ENCODE peak calls at places on chromosomes 16 and 17, in six cellular contexts. G is iPS-NIHi11; C is progenitor cell of endocrine pancreas; L is stimulated activated CD8-positive, alpha-beta memory T cell treated with anti-CD3 and anti-CD28 coated beads, Interleukin-15, amount 100 ng/mL, for 4 hours; P is stimulated activated CD4-positive, alpha-beta T cell treated with anti-CD3 and anti-CD28 coated beads, TNF-alpha, amount 100 ng/mL, for 4 hours; J is mammary epithelial cell. V is an unnamed sample.

GRCh38 chr17:12959441-12959840 is 58.4 kb downstream of the ELAC2 start:
- DNase-seq in G (no peak), J (no peak), L (no peak), C (no peak), P (no peak), V (peak)

GRCh38 chr17:41917957-41918391 is 777 bp downstream of the ACLY start:
- DNase-seq in G (no peak), J (peak), C (peak), P (peak), L (peak), V (no peak)

GRCh38 chr17:78140169-78141051 is 5.8 kb upstream of the C17orf99 start:
- DNase-seq in C (peak), P (peak), L (peak), G (peak), J (peak), V (peak)

GRCh38 chr16:53007095-53007494 is 45.6 kb downstream of the CHD9NB start:
- DNase-seq in P (no peak), C (no peak), L (no peak), G (no peak), J (no peak), V (no peak)

GRCh38 chr17:75854881-75855309 is 240 bp downstream of the WBP2 start:
- DNase-seq in G (peak), C (no peak), P (no peak), J (no peak), L (no peak), V (no peak)

GRCh38 chr17:19713901-19714361 is 2.5 kb downstream of the SLC47A2 start:
- DNase-seq in P (no peak), G (no peak), L (no peak), C (no peak), J (no peak), V (no peak)

GRCh38 chr16:15958703-15959348 is 9.4 kb downstream of the ABCC1 start:
- DNase-seq in J (no peak), G (no peak), P (no peak), C (no peak), L (no peak), V (no peak)

GRCh38 chr17:76872221-76872873 is 4.1 kb downstream of the MGAT5B start:
- DNase-seq in G (no peak), J (peak), C (no peak), L (no peak), P (no peak), V (peak)

GRCh38 chr16:25875956-25876608 is 184.3 kb downstream of the HS3ST4 start:
- DNase-seq in L (no peak), G (no peak), J (no peak), C (no peak), P (no peak), V (no peak)

GRCh38 chr16:81518439-81518757 is 73.8 kb downstream of the CMIP start:
- DNase-seq in P (no peak), G (no peak), J (no peak), C (no peak), L (no peak), V (no peak)

GRCh38 chr17:76268015-76268749 is 3.0 kb downstream of the UBALD2 start:
- DNase-seq in J (peak), G (no peak), P (peak), L (peak), C (no peak), V (peak)

GRCh38 chr16:55835578-55835977 is 2.7 kb upstream of the CES1 start:
- DNase-seq in C (no peak), G (no peak), L (no peak), P (no peak), J (no peak), V (no peak)

GRCh38 chr17:8369944-8370343 is 6.6 kb downstream of the KRABD2 start:
- DNase-seq in L (no peak), C (no peak), P (no peak), G (no peak), J (no peak), V (no peak)

GRCh38 chr17:2598166-2598565 is 4.7 kb downstream of the PAFAH1B1 start:
- DNase-seq in J (peak), C (no peak), G (no peak), P (no peak), L (no peak), V (peak)

GRCh38 chr16:56931253-56931768 is 631 bp upstream of the HERPUD1 start:
- DNase-seq in G (no peak), P (no peak), C (no peak), L (no peak), J (no peak), V (no peak)

GRCh38 chr17:77856551-77857305 is 101.8 kb upstream of the TNRC6C start:
- DNase-seq in P (no peak), J (no peak), L (no peak), C (no peak), G (no peak), V (no peak)

GRCh38 chr17:80866050-80866793 is 125.4 kb upstream of the CHMP6 start:
- DNase-seq in L (peak), G (peak), J (peak), C (no peak), P (peak), V (peak)

GRCh38 chr16:29816694-29817441 is 916 bp downstream of the PAGR1 start:
- DNase-seq in G (peak), J (peak), C (no peak), L (no peak), P (no peak), V (peak)

GRCh38 chr17:75824591-75825518 is 19.3 kb downstream of the UNC13D start:
- DNase-seq in G (no peak), J (no peak), P (no peak), L (no peak), C (no peak), V (no peak)

GRCh38 chr16:72819345-72819744 is 228.6 kb downstream of the ZFHX3 start:
- DNase-seq in C (no peak), L (no peak), G (no peak), P (no peak), J (peak), V (peak)

GRCh38 chr16:31301708-31302400 is 42.1 kb downstream of the ITGAM start:
- DNase-seq in P (no peak), L (no peak), G (no peak), C (no peak), J (peak), V (peak)

GRCh38 chr17:50258647-50259483 is 15.4 kb upstream of the TMEM92 start:
- DNase-seq in J (no peak), P (no peak), L (no peak), C (no peak), G (no peak), V (peak)

GRCh38 chr17:68431661-68432071 is 25.6 kb downstream of the WIPI1 start:
- DNase-seq in J (no peak), C (no peak), L (peak), P (peak), G (peak), V (peak)

GRCh38 chr16:57920215-57920890 is 50.6 kb downstream of the CNGB1 start:
- DNase-seq in J (peak), L (no peak), G (no peak), C (no peak), P (no peak), V (no peak)

GRCh38 chr16:50310308-50311133 is 44.2 kb downstream of the ADCY7 start:
- DNase-seq in L (no peak), P (no peak), J (no peak), C (no peak), G (peak), V (no peak)

GRCh38 chr17:75637561-75637960 is 4.3 kb downstream of the SMIM5 start:
- DNase-seq in J (no peak), L (no peak), G (no peak), C (no peak), P (no peak), V (no peak)

GRCh38 chr17:64496348-64496785 is 487 bp downstream of the POLG2 start:
- DNase-seq in P (no peak), L (no peak), C (no peak), J (no peak), G (no peak), V (no peak)

GRCh38 chr16:4367393-4367856 is 4.2 kb upstream of the VASN start:
- DNase-seq in J (no peak), L (no peak), G (no peak), C (no peak), P (no peak), V (no peak)

GRCh38 chr17:39213852-39214251 is 11.9 kb downstream of the STAC2 start:
- DNase-seq in P (no peak), J (peak), C (no peak), G (no peak), L (no peak), V (no peak)

GRCh38 chr17:8289103-8289397 is 580 bp downstream of the RANGRF start:
- DNase-seq in J (no peak), G (no peak), P (no peak), C (no peak), L (no peak), V (no peak)

GRCh38 chr17:81405382-81406005 is 10.2 kb downstream of the BAHCC1 start:
- DNase-seq in G (no peak), J (no peak), C (no peak), L (no peak), P (no peak), V (no peak)

GRCh38 chr17:50184057-50184456 is 17.4 kb downstream of the COL1A1 start:
- DNase-seq in J (no peak), G (peak), C (no peak), L (no peak), P (no peak), V (no peak)